ENCODE peak calls at places on chromosomes 13 and 19, in four cellular contexts. Q, Y, V and O are unnamed samples.

GRCh38 chr19:3459322-3459881 is 20.9 kb downstream of the SMIM24 start:
- DNase-seq in Q (no peak), Y (peak), V (no peak), O (no peak)

GRCh38 chr13:40878321-40878720 is 88.9 kb downstream of the SLC25A15 start:
- DNase-seq in Q (no peak), Y (no peak), V (no peak), O (no peak)

GRCh38 chr13:113917523-113918371 is 53.9 kb upstream of the GAS6 start:
- DNase-seq in Q (no peak), Y (no peak), V (no peak), O (no peak)

GRCh38 chr13:84571264-84571663 is 689.0 kb upstream of the SLITRK1 start:
- DNase-seq in Q (no peak), Y (no peak), V (no peak), O (no peak)

GRCh38 chr19:10289836-10290438 is at the start of gene ICAM5:
- DNase-seq in Q (no peak), Y (peak), V (no peak), O (no peak)

GRCh38 chr19:54390942-54391577 is 24.2 kb upstream of the TTYH1 start:
- DNase-seq in Q (no peak), Y (peak), V (no peak), O (no peak)

GRCh38 chr19:45464861-45465427 is 2.9 kb upstream of the FOSB start:
- DNase-seq in Q (no peak), Y (peak), V (no peak), O (no peak)

GRCh38 chr19:5452594-5453565 is 2.3 kb upstream of the ZNRF4 start:
- DNase-seq in Q (no peak), Y (peak), V (no peak), O (no peak)

GRCh38 chr13:44155422-44156293 is 218.0 kb upstream of the SERP2 start:
- DNase-seq in Q (no peak), Y (no peak), V (no peak), O (no peak)

GRCh38 chr19:51136333-51136732 is 5.8 kb upstream of the SIGLEC7 start:
- DNase-seq in Q (no peak), Y (no peak), V (no peak), O (no peak)

GRCh38 chr13:22403144-22403543 is 732.3 kb downstream of the FGF9 start:
- DNase-seq in Q (no peak), Y (no peak), V (no peak), O (no peak)

GRCh38 chr19:41546386-41546789 is 29.6 kb upstream of the CEACAM21 start:
- DNase-seq in Q (no peak), Y (no peak), V (no peak), O (peak)

GRCh38 chr19:13974073-13974472 is 21.8 kb downstream of the DCAF15 start:
- DNase-seq in Q (no peak), Y (peak), V (no peak), O (no peak)

GRCh38 chr13:59398127-59398526 is 765.6 kb downstream of the DIAPH3 start:
- DNase-seq in Q (no peak), Y (no peak), V (no peak), O (no peak)

GRCh38 chr13:32883501-32883900 is 132.7 kb upstream of the KL start:
- DNase-seq in Q (no peak), Y (no peak), V (no peak), O (no peak)

GRCh38 chr19:45663800-45664199 is 4.2 kb upstream of the GIPR start:
- DNase-seq in Q (no peak), Y (peak), V (no peak), O (peak)

GRCh38 chr19:20607943-20608342 is 42.4 kb upstream of the ZNF737 start:
- DNase-seq in Q (no peak), Y (no peak), V (no peak), O (no peak)

GRCh38 chr13:111153977-111154332 is 38.8 kb downstream of the ARHGEF7 start:
- DNase-seq in Q (no peak), Y (peak), V (no peak), O (peak)

GRCh38 chr13:111153279-111153976 is 38.3 kb downstream of the ARHGEF7 start:
- DNase-seq in Q (peak), Y (peak), V (no peak), O (peak)

GRCh38 chr13:111158136-111158805 is 43.2 kb downstream of the ARHGEF7 start:
- DNase-seq in Q (no peak), Y (no peak), V (no peak), O (no peak)

GRCh38 chr13:111156421-111156820 is 41.3 kb downstream of the ARHGEF7 start:
- DNase-seq in Q (no peak), Y (no peak), V (no peak), O (no peak)

DNA sequence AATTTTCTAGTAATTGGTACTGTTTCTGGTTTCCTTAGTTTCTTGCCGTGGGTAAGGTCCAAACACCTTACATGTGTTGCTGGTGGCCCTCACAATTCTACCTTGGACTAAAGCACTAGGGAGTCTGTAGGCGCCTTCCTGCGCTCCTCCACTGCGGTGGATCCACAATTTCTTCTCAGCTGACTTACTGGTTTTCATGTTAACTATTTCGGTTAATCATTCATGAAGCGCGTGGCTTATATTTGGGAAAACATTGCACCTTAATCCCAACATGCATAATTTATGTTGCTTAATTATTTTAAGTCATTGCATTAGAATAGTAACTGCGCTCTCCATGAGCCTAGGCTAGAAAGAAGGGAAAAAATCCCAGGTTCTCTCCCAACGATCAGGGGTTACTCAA is 37.7 kb downstream of the ARHGEF7 start:
- DNase-seq in Q (no peak), Y (peak), V (no peak), O (no peak)
- TF ChIP-seq SPI1 in Q (no peak), Y (no peak), V (no peak), O (no peak)

DNA sequence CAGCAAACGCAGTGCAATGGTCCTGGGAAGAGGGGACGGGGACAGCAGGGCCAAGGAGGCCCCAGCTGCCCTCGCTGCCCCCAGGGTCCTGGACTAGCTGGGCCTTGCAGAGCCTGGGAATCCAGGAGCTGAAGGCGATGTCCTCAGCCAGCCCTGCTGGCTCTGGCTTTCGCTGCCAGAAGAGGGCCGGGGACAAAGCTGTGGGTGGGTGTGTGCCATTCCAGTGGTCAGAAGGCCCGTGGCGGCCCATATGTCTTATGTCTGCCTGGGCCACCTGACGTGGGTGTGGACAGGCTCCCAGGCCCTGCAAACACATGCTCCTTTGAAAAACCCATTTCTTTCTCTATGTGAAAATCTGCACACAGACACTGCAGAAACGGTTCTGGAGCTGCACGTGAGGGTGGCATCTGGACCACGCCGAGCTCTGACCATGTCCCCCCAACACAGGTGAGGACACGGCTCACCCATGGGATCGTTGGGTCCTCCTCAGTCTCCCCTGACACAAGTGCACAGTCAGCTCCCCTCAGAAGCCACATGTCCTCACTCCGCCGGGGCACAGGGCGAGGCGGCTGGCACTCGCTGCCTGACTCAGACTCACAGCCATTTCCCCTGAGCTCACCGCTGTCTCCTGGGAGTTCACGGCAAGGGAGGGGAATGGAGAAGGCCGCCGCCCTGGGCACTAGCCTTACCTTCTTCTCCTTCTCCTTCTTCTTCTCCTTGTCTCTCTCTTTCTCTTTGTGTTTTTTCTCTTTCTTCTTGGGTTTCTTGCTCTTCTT is 16.9 kb downstream of the IZUMO4 start:
- DNase-seq in Q (no peak), Y (no peak), V (no peak), O (no peak)
- TF ChIP-seq SPI1 in Q (no peak), Y (no peak), V (no peak), O (no peak)

GRCh38 chr13:61148691-61149332 is 266.8 kb downstream of the PCDH20 start:
- DNase-seq in Q (no peak), Y (no peak), V (no peak), O (no peak)
- TF ChIP-seq SPI1 in Q (no peak), Y (no peak), V (no peak), O (no peak)

DNA sequence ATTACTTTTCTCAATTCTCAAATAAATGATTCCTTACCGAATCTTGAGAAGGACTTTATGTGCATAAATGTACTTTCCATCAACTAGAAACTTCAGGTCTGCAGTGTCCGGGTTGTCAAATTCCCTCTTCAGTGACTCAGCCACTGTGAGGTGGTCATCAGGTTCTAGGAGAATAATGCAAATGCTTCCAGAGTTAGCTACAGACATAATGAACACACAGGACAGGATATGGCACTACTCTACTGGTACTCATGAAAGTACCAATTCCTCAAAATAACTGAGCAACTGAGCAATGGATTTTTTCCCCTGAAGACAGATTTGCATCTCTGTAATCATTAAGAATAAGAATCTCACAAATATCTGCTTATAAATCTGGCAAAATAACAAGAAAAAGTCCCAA is 31.2 kb downstream of the RCBTB2 start:
- DNase-seq in Q (no peak), Y (no peak), V (no peak), O (no peak)
- TF ChIP-seq SPI1 in Q (peak), Y (no peak), V (peak), O (no peak)

DNA sequence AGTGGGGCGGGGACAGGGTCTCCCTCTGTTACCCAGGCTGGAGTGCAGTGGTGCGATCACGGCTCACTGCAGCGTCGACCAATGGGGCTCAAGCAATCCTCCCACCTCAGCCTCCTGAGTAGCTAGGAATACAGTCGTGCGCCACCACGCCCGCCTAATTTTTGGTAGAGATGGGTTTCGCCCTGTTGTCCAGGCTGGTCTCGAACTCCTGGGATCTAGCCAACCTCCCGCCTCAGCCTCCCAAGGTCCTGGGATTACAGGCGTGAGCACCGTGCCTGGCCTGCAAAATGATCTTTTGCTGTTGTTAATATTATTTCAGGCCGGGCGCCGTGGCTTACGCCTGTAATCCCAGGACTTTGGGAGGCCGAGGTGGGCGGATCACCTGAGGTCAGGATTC is 621 bp upstream of the TGDS start:
- DNase-seq in Q (no peak), Y (no peak), V (no peak), O (no peak)
- TF ChIP-seq SPI1 in Q (no peak), Y (no peak), V (no peak), O (no peak)

GRCh38 chr13:80215368-80215767 is 125.6 kb downstream of the SPRY2 start:
- DNase-seq in Q (no peak), Y (no peak), V (no peak), O (no peak)
- TF ChIP-seq SPI1 in Q (no peak), Y (no peak), V (no peak), O (no peak)

GRCh38 chr13:73984949-73985691 is 149.1 kb downstream of the KLF12 start:
- DNase-seq in Q (no peak), Y (no peak), V (no peak), O (no peak)
- TF ChIP-seq SPI1 in Q (no peak), Y (no peak), V (no peak), O (no peak)

GRCh38 chr13:99967884-99968520 is 3.6 kb downstream of the ZIC5 start:
- DNase-seq in Q (no peak), Y (no peak), V (no peak), O (no peak)

GRCh38 chr13:99969368-99969933 is 2.1 kb downstream of the ZIC5 start:
- DNase-seq in Q (no peak), Y (peak), V (no peak), O (no peak)

GRCh38 chr13:99967498-99967883 is 4.1 kb downstream of the ZIC5 start:
- DNase-seq in Q (no peak), Y (no peak), V (no peak), O (no peak)

GRCh38 chr13:99969934-99970760 is 1.4 kb downstream of the ZIC5 start:
- DNase-seq in Q (no peak), Y (peak), V (no peak), O (no peak)

DNA sequence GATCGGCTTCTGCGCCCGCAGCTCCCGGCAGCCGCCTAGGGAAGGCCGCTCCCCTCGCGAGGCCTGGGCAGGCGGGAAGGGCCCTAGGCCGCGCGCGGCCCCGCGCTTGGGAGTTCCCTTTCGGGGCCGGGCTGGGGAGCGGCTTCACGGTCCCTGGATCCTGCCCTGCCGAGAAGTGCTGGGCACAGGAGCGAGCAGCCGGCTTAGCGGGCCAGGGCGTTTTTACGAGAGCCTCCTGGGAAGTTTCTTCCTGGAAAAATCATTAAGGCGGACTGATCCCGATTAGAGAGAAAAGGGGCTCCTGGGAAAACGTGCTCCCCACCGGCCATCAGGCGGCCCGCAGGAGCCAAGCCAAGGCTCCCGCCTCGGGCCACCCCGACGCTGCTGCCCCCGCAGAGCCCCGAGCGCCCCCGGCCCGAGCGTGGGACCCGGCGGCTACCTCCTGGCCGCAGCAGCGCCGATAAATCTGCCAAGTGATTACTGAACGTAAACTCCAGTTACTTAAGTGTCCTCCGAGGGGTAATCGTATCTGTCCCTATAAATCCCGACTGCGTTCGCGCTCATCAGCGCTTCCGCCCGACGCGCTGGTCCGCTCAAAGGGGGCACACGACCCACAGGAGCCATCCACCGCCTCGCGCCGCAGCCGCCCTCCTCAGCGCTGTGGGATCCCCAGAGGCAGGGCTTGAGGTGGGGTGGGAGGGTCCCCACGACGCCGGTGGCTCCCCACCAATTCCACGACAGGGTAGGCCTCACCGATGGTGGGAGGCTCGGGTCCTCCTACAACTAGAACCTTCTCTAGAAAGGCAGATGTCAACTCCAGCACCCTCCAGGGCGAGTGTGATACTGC is 2.8 kb downstream of the ZIC5 start:
- DNase-seq in Q (no peak), Y (no peak), V (no peak), O (no peak)
- TF ChIP-seq SPI1 in Q (no peak), Y (no peak), V (no peak), O (no peak)

GRCh38 chr19:34649886-34650543 is 26.9 kb downstream of the SCGB2B2 start:
- DNase-seq in Q (no peak), Y (no peak), V (no peak), O (no peak)
- TF ChIP-seq SPI1 in Q (no peak), Y (no peak), V (no peak), O (no peak)